ENCODE peak calls at places on chromosomes 3 and 15, in six cellular contexts. N is HCEC 1CT; L is T-cell; P is AG09309; X is fibroblast of mammary gland; Y is activated CD8-positive, alpha-beta memory T cell treated with anti-CD3 and anti-CD28 coated beads, Interleukin-2, amount 50 U/mL, for 48 hours. J is an unnamed sample.
A peak's percentile ranks its signal among the peaks of the same experiment; 100 is the strongest.

GRCh38 chr15:37820380-37821128 is 113.9 kb upstream of the TMCO5A start:
- DNase-seq in P (no peak), X (no peak), Y (no peak), L (no peak), N (no peak), J (no peak)

GRCh38 chr3:177306252-177306651 is 109.0 kb upstream of the TBL1XR1 start:
- DNase-seq in N (peak; percentile 38), Y (no peak), X (peak; percentile 60), P (no peak), L (no peak), J (no peak)

GRCh38 chr3:107604057-107604802 is 81.5 kb downstream of the BBX start:
- DNase-seq in P (no peak), Y (no peak), L (no peak), N (peak; percentile 43), X (peak; percentile 73), J (no peak)

GRCh38 chr3:44414517-44415090 is 62.9 kb downstream of the ZNF445 start:
- DNase-seq in P (no peak), N (no peak), Y (no peak), L (no peak), X (no peak), J (no peak)

GRCh38 chr3:36648241-36649034 is 115.9 kb downstream of the DCLK3 start:
- DNase-seq in N (peak; percentile 88), Y (no peak), L (no peak), X (peak; percentile 90), P (peak; percentile 94), J (no peak)

GRCh38 chr15:64528871-64529270 is 68.5 kb downstream of the ZNF609 start:
- DNase-seq in L (no peak), Y (no peak), N (no peak), X (no peak), P (no peak), J (no peak)

GRCh38 chr15:81520480-81520879 is 146.5 kb upstream of the TMC3 start:
- DNase-seq in P (no peak), Y (no peak), L (no peak), N (no peak), X (no peak), J (no peak)

GRCh38 chr15:27951191-27951890 is 147.8 kb downstream of the OCA2 start:
- DNase-seq in X (no peak), Y (no peak), P (no peak), N (no peak), L (no peak), J (no peak)

GRCh38 chr3:37096972-37097371 is 77.4 kb downstream of the LRRFIP2 start:
- DNase-seq in Y (no peak), L (no peak), X (no peak), N (no peak), P (no peak), J (no peak)

GRCh38 chr3:76523337-76523736 is 516.6 kb upstream of the ROBO2 start:
- DNase-seq in N (no peak), Y (no peak), P (no peak), L (no peak), X (no peak), J (no peak)

GRCh38 chr3:141646760-141647561 is 91.1 kb upstream of the RNF7 start:
- DNase-seq in N (peak; percentile 70), P (no peak), L (no peak), Y (no peak), X (peak; percentile 62), J (no peak)

GRCh38 chr3:156150434-156151066 is 30.2 kb downstream of the KCNAB1 start:
- DNase-seq in N (peak; percentile 73), L (peak; percentile 8), Y (no peak), X (peak; percentile 76), P (no peak), J (no peak)

GRCh38 chr3:73625124-73625665 is 454 bp upstream of the PDZRN3 start:
- DNase-seq in X (peak; percentile 66), N (peak; percentile 36), Y (no peak), L (no peak), P (no peak), J (no peak)

GRCh38 chr15:69298354-69298696 is 387 bp upstream of the PAQR5 start:
- DNase-seq in L (no peak), X (no peak), Y (no peak), P (no peak), N (no peak), J (no peak)

GRCh38 chr3:40035177-40035576 is 225.8 kb downstream of the MYRIP start:
- DNase-seq in Y (no peak), N (peak; percentile 27), L (no peak), P (no peak), X (peak; percentile 77), J (no peak)

GRCh38 chr3:113084777-113085176 is 94.0 kb downstream of the GTPBP8 start:
- DNase-seq in L (no peak), X (peak; percentile 91), P (peak; percentile 83), N (peak; percentile 85), Y (no peak), J (peak; percentile 85)